ENCODE peak calls at places on chromosomes 12 and 14, in six cellular contexts. Z, N, I, W, O and X are unnamed samples.

GRCh38 chr14:87156878-87157277 is 836.1 kb downstream of the GALC start:
- DNase-seq in Z (no peak), N (no peak), I (no peak), W (no peak), O (no peak), X (no peak)

GRCh38 chr14:105891221-105891602 is 364.8 kb downstream of the TMEM121 start:
- DNase-seq in Z (no peak), N (no peak), I (no peak), W (no peak), O (no peak), X (no peak)

GRCh38 chr12:29073631-29074239 is 75.3 kb upstream of the FAR2 start:
- DNase-seq in Z (peak), N (no peak), I (peak), W (no peak), O (no peak), X (no peak)

GRCh38 chr12:124018526-124018925 is 45.5 kb downstream of the ZNF664 start:
- DNase-seq in Z (no peak), N (no peak), I (no peak), W (no peak), O (no peak), X (no peak)

GRCh38 chr14:20697273-20698017 is 8.9 kb downstream of the ANG start:
- DNase-seq in Z (peak), N (peak), I (peak), W (peak), O (peak), X (peak)

GRCh38 chr12:22518067-22518719 is 26.1 kb downstream of the C2CD5 start:
- DNase-seq in Z (no peak), N (peak), I (peak), W (peak), O (no peak), X (no peak)

GRCh38 chr12:26164118-26164517 is 31.3 kb upstream of the SSPN start:
- DNase-seq in Z (no peak), N (no peak), I (no peak), W (no peak), O (no peak), X (no peak)

GRCh38 chr14:99570542-99571302 is 33.3 kb downstream of the CCDC85C start:
- DNase-seq in Z (no peak), N (no peak), I (no peak), W (no peak), O (no peak), X (no peak)

GRCh38 chr14:79320561-79320960 is 890.7 kb downstream of the DIO2 start:
- DNase-seq in Z (no peak), N (no peak), I (no peak), W (no peak), O (no peak), X (no peak)

GRCh38 chr14:66508846-66509621 is 1.1 kb downstream of the GPHN start:
- DNase-seq in Z (no peak), N (peak), I (peak), W (peak), O (peak), X (peak)
- H3K27ac ChIP-seq in Z (peak), N (peak), I (peak), W (peak), O (peak), X (no peak)

GRCh38 chr14:64012720-64013119 is 159.9 kb downstream of the SYNE2 start:
- DNase-seq in Z (no peak), N (no peak), I (no peak), W (no peak), O (no peak), X (no peak)

GRCh38 chr14:64005822-64006221 is 153.0 kb downstream of the SYNE2 start:
- DNase-seq in Z (no peak), N (no peak), I (no peak), W (no peak), O (no peak), X (no peak)

GRCh38 chr14:64012003-64012402 is 159.2 kb downstream of the SYNE2 start:
- DNase-seq in Z (no peak), N (no peak), I (no peak), W (no peak), O (no peak), X (no peak)

GRCh38 chr14:64008016-64008415 is 155.2 kb downstream of the SYNE2 start:
- DNase-seq in Z (no peak), N (no peak), I (no peak), W (no peak), O (no peak), X (no peak)
- TF ChIP-seq CTCF in Z (no peak), N (no peak), I (no peak), W (no peak), O (no peak), X (no peak)

DNA sequence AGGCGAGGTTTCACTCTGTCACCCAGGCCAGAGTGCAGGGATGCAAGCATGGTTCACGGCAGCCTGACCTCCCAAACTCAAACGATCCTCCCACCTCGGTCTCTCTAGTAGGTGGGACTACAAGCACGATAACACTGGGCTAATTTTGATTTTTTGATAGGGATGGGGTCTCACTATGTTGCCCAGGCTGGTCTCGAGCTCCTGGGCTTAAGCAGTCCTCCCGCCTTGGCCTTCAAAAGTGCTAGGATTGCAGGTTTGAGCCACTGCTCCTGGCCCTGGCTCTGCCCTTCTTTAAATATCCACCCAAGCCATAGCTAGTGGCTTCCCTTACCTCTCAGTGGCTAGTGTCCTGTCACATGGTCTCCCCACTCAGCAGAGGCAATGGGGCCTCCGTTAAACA is 17.8 kb downstream of the SFSWAP start:
- DNase-seq in Z (no peak), N (no peak), I (no peak), W (no peak), O (no peak), X (no peak)
- H3K27ac ChIP-seq in Z (no peak), N (no peak), I (no peak), W (no peak), O (no peak), X (no peak)

GRCh38 chr14:101028971-101029667 is 125.6 kb upstream of the RTL1 start:
- DNase-seq in Z (no peak), N (no peak), I (no peak), W (peak), O (no peak), X (no peak)
- TF ChIP-seq CTCF in Z (no peak), N (no peak), I (no peak), W (no peak), O (no peak), X (no peak)

GRCh38 chr14:91755560-91755959 is 23.7 kb upstream of the CATSPERB start:
- DNase-seq in Z (peak), N (no peak), I (no peak), W (no peak), O (no peak), X (no peak)

GRCh38 chr14:91754819-91755218 is 22.9 kb upstream of the CATSPERB start:
- DNase-seq in Z (no peak), N (no peak), I (no peak), W (no peak), O (no peak), X (no peak)

GRCh38 chr14:91753501-91754128 is 21.7 kb upstream of the CATSPERB start:
- DNase-seq in Z (no peak), N (no peak), I (no peak), W (no peak), O (no peak), X (no peak)

GRCh38 chr14:91752956-91753355 is 21.1 kb upstream of the CATSPERB start:
- DNase-seq in Z (no peak), N (no peak), I (no peak), W (no peak), O (no peak), X (no peak)

GRCh38 chr14:91754185-91754584 is 22.3 kb upstream of the CATSPERB start:
- DNase-seq in Z (no peak), N (no peak), I (peak), W (no peak), O (no peak), X (no peak)
- H3K27ac ChIP-seq in Z (no peak), N (no peak), I (peak), W (peak), O (no peak), X (no peak)

DNA sequence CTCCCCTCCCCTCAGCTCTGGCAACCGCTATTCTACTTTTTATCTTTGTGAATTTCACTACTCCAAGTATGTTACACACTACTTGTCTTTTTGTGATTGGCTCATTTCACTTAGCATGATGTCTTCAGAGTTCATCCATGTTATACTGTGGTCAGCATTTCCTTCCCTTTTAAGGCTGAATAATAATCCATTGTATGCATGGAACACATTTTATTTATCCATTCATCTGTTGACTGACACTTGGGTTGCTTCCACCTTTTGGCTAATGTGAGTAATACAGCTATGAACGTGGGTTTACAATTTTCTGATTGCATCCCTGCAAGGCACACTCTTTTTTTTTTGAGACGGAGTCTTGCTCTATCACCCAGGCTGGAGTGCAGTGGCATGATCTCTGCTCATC is 53.0 kb upstream of the FUT8 start:
- DNase-seq in Z (peak), N (no peak), I (no peak), W (no peak), O (no peak), X (no peak)
- TF ChIP-seq CTCF in Z (peak), N (no peak), I (no peak), W (no peak), O (no peak), X (no peak)

GRCh38 chr12:94148841-94149780 is 734 bp downstream of the PLXNC1 start:
- DNase-seq in Z (no peak), N (no peak), I (peak), W (peak), O (no peak), X (peak)
- H3K27ac ChIP-seq in Z (no peak), N (peak), I (no peak), W (peak), O (peak), X (no peak)